ENCODE peak calls at places on chromosomes 4 and X, in five cellular contexts. W is NCI-H1417 treated with DMSO at 0.1 percent for 48 hours; A is activated T-helper 1 cell treated with anti-CD3 and anti-CD28 coated beads, Interleukin-12 subunit alpha, Interleukin-12 subunit beta, Interleukin-2, Interleukin-4 antibody, amounts not matched to agents 30 ng/mL and 10 ng/mL and 1 ng/mL, durations not matched to agents 14 hours and 24 hours and 36 hours; V is uterus; Q is fibroblast of pulmonary artery. M is an unnamed sample.

GRCh38 chr4:127604949-127605709 is 27.6 kb upstream of the INTU start:
- DNase-seq in Q (peak), A (no peak), W (no peak), V (no peak), M (no peak)

GRCh38 chr4:59553739-59554126 is 1646.4 kb upstream of the ADGRL3 start:
- DNase-seq in W (no peak), Q (peak), V (no peak), A (no peak), M (no peak)

GRCh38 chr4:27819261-27819660 is 958.6 kb downstream of the STIM2 start:
- DNase-seq in Q (no peak), W (no peak), V (no peak), A (no peak), M (no peak)

GRCh38 chr4:88018471-88018870 is 11.0 kb downstream of the PKD2 start:
- DNase-seq in A (no peak), V (peak), Q (peak), W (no peak), M (no peak)

GRCh38 chr4:78776031-78776728 is at the start of gene BMP2K:
- DNase-seq in V (peak), Q (peak), W (no peak), A (peak), M (peak)

GRCh38 chr4:24664956-24665355 is 80.6 kb upstream of the DHX15 start:
- DNase-seq in V (no peak), Q (peak), A (no peak), W (no peak), M (no peak)

GRCh38 chr4:126977306-126977705 is 655.5 kb upstream of the INTU start:
- DNase-seq in Q (peak), A (no peak), V (no peak), W (no peak), M (no peak)

GRCh38 chr4:115353370-115353769 is 239.9 kb upstream of the NDST4 start:
- DNase-seq in W (no peak), Q (no peak), V (no peak), A (no peak), M (no peak)

GRCh38 chr4:1544861-1545275 is 138.6 kb upstream of the NKX1-1 start:
- DNase-seq in W (no peak), A (no peak), V (no peak), Q (no peak), M (no peak)

GRCh38 chr4:82371398-82371972 is 2.3 kb downstream of the HNRNPD start:
- DNase-seq in Q (no peak), V (no peak), W (no peak), A (no peak), M (no peak)

GRCh38 chr4:47068986-47069385 is 37.6 kb downstream of the GABRB1 start:
- DNase-seq in V (no peak), W (no peak), A (no peak), Q (peak), M (no peak)

GRCh38 chrX:106707771-106708454 is 18.6 kb upstream of the RNF128 start:
- DNase-seq in W (no peak), V (no peak), A (no peak), Q (peak), M (no peak)

GRCh38 chr4:64341711-64342110 is 67.5 kb downstream of the TECRL start:
- DNase-seq in Q (no peak), A (no peak), W (no peak), V (no peak), M (no peak)

GRCh38 chrX:48911407-48912182 is at the start of gene SLC35A2:
- DNase-seq in Q (peak), W (peak), V (peak), A (peak), M (peak)

GRCh38 chrX:144494069-144494468 is 610.2 kb downstream of the UBE2NL start:
- DNase-seq in Q (no peak), W (no peak), A (no peak), V (no peak), M (no peak)

GRCh38 chrX:15507005-15507404 is 6.4 kb downstream of the BMX start:
- DNase-seq in W (no peak), V (no peak), A (no peak), Q (no peak), M (no peak)

GRCh38 chr4:82680834-82681233 is 117.8 kb downstream of the SCD5 start:
- DNase-seq in V (no peak), Q (no peak), A (no peak), W (no peak), M (no peak)

GRCh38 chr4:181877329-181877848 is 365.8 kb upstream of the TENM3 start:
- DNase-seq in V (no peak), A (no peak), W (no peak), Q (no peak), M (no peak)

GRCh38 chr4:161937596-161937995 is 226.2 kb downstream of the FSTL5 start:
- DNase-seq in V (no peak), A (no peak), W (no peak), Q (no peak), M (no peak)

GRCh38 chr4:167602157-167602556 is 367.9 kb upstream of the SPOCK3 start:
- DNase-seq in A (no peak), W (no peak), V (no peak), Q (no peak), M (no peak)

GRCh38 chrX:153690466-153690865 is 2.7 kb downstream of the SLC6A8 start:
- DNase-seq in A (no peak), W (no peak), Q (no peak), V (no peak), M (no peak)

GRCh38 chr4:48635310-48635709 is 144.8 kb downstream of the FRYL start:
- DNase-seq in Q (no peak), V (no peak), W (no peak), A (no peak), M (no peak)

GRCh38 chr4:53196195-53196641 is 169.6 kb downstream of the SCFD2 start:
- DNase-seq in V (no peak), Q (no peak), W (no peak), A (no peak), M (no peak)

GRCh38 chr4:169179609-169180526 is 90.9 kb downstream of the SH3RF1 start:
- DNase-seq in Q (no peak), A (no peak), W (peak), V (no peak), M (no peak)

GRCh38 chrX:109827772-109828171 is 94.7 kb upstream of the ACSL4 start:
- DNase-seq in A (no peak), W (no peak), Q (no peak), V (no peak), M (no peak)

GRCh38 chr4:128286474-128287158 is 997 bp downstream of the PGRMC2 start:
- DNase-seq in W (no peak), V (no peak), Q (peak), A (peak), M (no peak)

GRCh38 chrX:80879916-80880315 is 70.2 kb upstream of the BRWD3 start:
- DNase-seq in Q (no peak), A (no peak), W (no peak), V (no peak), M (no peak)

GRCh38 chr4:170047774-170048354 is 21.7 kb upstream of the MFAP3L start:
- DNase-seq in W (no peak), Q (peak), A (no peak), V (peak), M (peak)

GRCh38 chr4:99612281-99612680 is 37.7 kb downstream of the MTTP start:
- DNase-seq in Q (no peak), W (no peak), A (no peak), V (no peak), M (no peak)

GRCh38 chr4:30073001-30073710 is 647.0 kb upstream of the PCDH7 start:
- DNase-seq in A (no peak), W (no peak), V (no peak), Q (peak), M (no peak)

GRCh38 chrX:17020371-17020770 is 73.9 kb downstream of the REPS2 start:
- DNase-seq in V (no peak), A (no peak), Q (no peak), W (no peak), M (no peak)

GRCh38 chr4:135316266-135316779 is 1114.7 kb upstream of the PABPC4L start:
- DNase-seq in Q (no peak), V (no peak), W (no peak), A (no peak), M (no peak)

GRCh38 chr4:114043116-114043515 is 63.7 kb upstream of the ARSJ start:
- DNase-seq in Q (no peak), V (no peak), A (no peak), W (no peak), M (no peak)

GRCh38 chrX:148466292-148466691 is 34.1 kb upstream of the AFF2 start:
- DNase-seq in Q (no peak), W (no peak), V (no peak), A (no peak), M (no peak)

GRCh38 chr4:658681-659667 is 15.1 kb downstream of the ATP5ME start:
- DNase-seq in W (no peak), V (no peak), A (no peak), Q (no peak), M (no peak)

GRCh38 chrX:74534569-74535038 is 79.8 kb downstream of the RLIM start:
- DNase-seq in W (no peak), A (no peak), V (no peak), Q (no peak), M (no peak)

GRCh38 chr4:3196670-3197359 is 52.1 kb upstream of the MSANTD1 start:
- DNase-seq in A (no peak), V (no peak), W (no peak), Q (no peak), M (no peak)

GRCh38 chrX:18701621-18702361 is 5.7 kb upstream of the PPEF1 start:
- DNase-seq in V (peak), Q (peak), W (no peak), A (no peak), M (no peak)

GRCh38 chr4:176601156-176601555 is 191.6 kb downstream of the VEGFC start:
- DNase-seq in Q (peak), A (no peak), V (no peak), W (no peak), M (no peak)

GRCh38 chr4:66777097-66777496 is 768.2 kb downstream of the CENPC start:
- DNase-seq in V (no peak), A (no peak), W (no peak), Q (peak), M (no peak)